ENCODE peak calls at places on chromosomes 13 and 19, in five cellular contexts. J is transverse colon; W is PC-3; G is left lung; D is naive thymus-derived CD8-positive, alpha-beta T cell. Z is an unnamed sample.

GRCh38 chr19:18672044-18672451 is 11.4 kb upstream of the CRTC1 start:
- DNase-seq in J (no peak), W (no peak), G (no peak), D (no peak), Z (no peak)

GRCh38 chr19:3055741-3056453 is 6.4 kb downstream of the TLE5 start:
- DNase-seq in J (peak; percentile 79), W (peak; percentile 81), G (peak; percentile 77), D (no peak), Z (peak; percentile 82)

GRCh38 chr19:5947435-5947834 is 30.5 kb downstream of the RANBP3 start:
- DNase-seq in J (peak; percentile 64), W (no peak), G (peak; percentile 82), D (no peak), Z (no peak)

GRCh38 chr13:74067818-74068217 is 66.4 kb downstream of the KLF12 start:
- DNase-seq in J (no peak), W (peak; percentile 59), G (no peak), D (no peak), Z (no peak)

GRCh38 chr19:31140717-31141116 is 208.5 kb downstream of the TSHZ3 start:
- DNase-seq in J (no peak), W (peak; percentile 11), G (no peak), D (no peak), Z (no peak)

GRCh38 chr19:28615546-28615916 is 597.4 kb downstream of the UQCRFS1 start:
- DNase-seq in J (no peak), W (no peak), G (no peak), D (no peak), Z (no peak)

GRCh38 chr19:7441468-7442146 is 47.2 kb downstream of the PEX11G start:
- DNase-seq in J (no peak), W (no peak), G (no peak), D (no peak), Z (no peak)

GRCh38 chr19:56217039-56217949 is 15.2 kb downstream of the ZSCAN5C start:
- DNase-seq in J (no peak), W (no peak), G (no peak), D (no peak), Z (peak; percentile 16)

GRCh38 chr19:38478273-38478971 is 44.9 kb downstream of the RYR1 start:
- DNase-seq in J (no peak), W (peak; percentile 30), G (no peak), D (no peak), Z (peak; percentile 37)

GRCh38 chr13:107365466-107366215 is 797.7 kb upstream of the ARGLU1 start:
- DNase-seq in J (no peak), W (peak; percentile 56), G (no peak), D (no peak), Z (no peak)

GRCh38 chr13:98771838-98772611 is 19.6 kb upstream of the SLC15A1 start:
- DNase-seq in J (no peak), W (no peak), G (no peak), D (no peak), Z (no peak)

GRCh38 chr13:38686635-38687245 is at the start of gene FREM2:
- DNase-seq in J (peak; percentile 33), W (peak; percentile 15), G (peak; percentile 81), D (no peak), Z (peak; percentile 81)

GRCh38 chr13:50106559-50106958 is 91.3 kb downstream of the KCNRG start:
- DNase-seq in J (no peak), W (no peak), G (no peak), D (peak; percentile 11), Z (no peak)

GRCh38 chr19:35315883-35316282 is 13.1 kb upstream of the CD22 start:
- DNase-seq in J (no peak), W (no peak), G (no peak), D (no peak), Z (no peak)

GRCh38 chr19:37988758-37989635 is 82.0 kb downstream of the SIPA1L3 start:
- DNase-seq in J (no peak), W (no peak), G (no peak), D (no peak), Z (no peak)

GRCh38 chr13:66886248-66886647 is 343.9 kb downstream of the PCDH9 start:
- DNase-seq in J (no peak), W (no peak), G (no peak), D (no peak), Z (no peak)

GRCh38 chr13:30881191-30881651 is 24.9 kb upstream of the MEDAG start:
- DNase-seq in J (no peak), W (no peak), G (peak; percentile 47), D (no peak), Z (no peak)

GRCh38 chr13:53200498-53201453 is 172.2 kb downstream of the OLFM4 start:
- DNase-seq in J (peak; percentile 28), W (no peak), G (peak; percentile 38), D (no peak), Z (no peak)

GRCh38 chr13:44004881-44005280 is 125.2 kb downstream of the LACC1 start:
- DNase-seq in J (no peak), W (peak; percentile 62), G (no peak), D (no peak), Z (no peak)

GRCh38 chr19:43675269-43675879 is 5.4 kb upstream of the PLAUR start:
- DNase-seq in J (peak; percentile 90), W (peak; percentile 93), G (peak; percentile 82), D (no peak), Z (peak; percentile 96)

GRCh38 chr13:57631607-57632275 is at the start of gene PCDH17:
- DNase-seq in J (peak; percentile 7), W (no peak), G (peak; percentile 40), D (no peak), Z (no peak)

Z was measured in Calu3.